ENCODE peak calls at places on chromosomes 13 and 19, in five cellular contexts. X is brain microvascular endothelial cell, O is SK-N-SH, F is colonic mucosa, S is AG04450. L is an unnamed sample. For H3K27me3, the result is how much of the 10 kb centered on the place peaks cover.

GRCh38 chr13:41061914-41062837 is 867 bp downstream of the WBP4 start:
- DNase-seq in S (no peak), F (no peak), X (peak), O (no peak), L (no peak)

GRCh38 chr13:100837611-100838010 is 163.0 kb upstream of the TMTC4 start:
- DNase-seq in O (no peak), F (no peak), X (no peak), S (no peak), L (no peak)

GRCh38 chr13:111314852-111315251 is 5.6 kb upstream of the TEX29 start:
- DNase-seq in F (no peak), S (no peak), X (no peak), O (no peak), L (no peak)

GRCh38 chr19:41928221-41928683 is at the start of gene ERFL:
- DNase-seq in O (peak), X (no peak), S (no peak), F (peak), L (peak)

GRCh38 chr13:95496485-95496884 is 56.0 kb upstream of the CLDN10 start:
- DNase-seq in O (no peak), X (no peak), F (no peak), S (no peak), L (no peak)

GRCh38 chr19:47020132-47020805 is 632 bp downstream of the NPAS1 start:
- DNase-seq in F (no peak), O (peak), S (no peak), X (no peak), L (peak)

GRCh38 chr19:7605490-7606222 is 10.0 kb downstream of the CAMSAP3 start:
- DNase-seq in O (peak), F (peak), S (no peak), X (no peak), L (peak)

GRCh38 chr13:99354371-99354951 is 47.3 kb upstream of the GPR183 start:
- DNase-seq in O (no peak), F (no peak), S (no peak), X (no peak), L (no peak)

GRCh38 chr19:1567116-1567847 is 843 bp downstream of the MEX3D start:
- DNase-seq in O (peak), X (peak), S (no peak), F (peak), L (peak)

GRCh38 chr13:19674898-19675297 is 41.4 kb downstream of the MPHOSPH8 start:
- DNase-seq in O (no peak), X (no peak), S (no peak), F (no peak), L (no peak)

GRCh38 chr19:35901854-35902661 is at the start of gene HCST:
- DNase-seq in X (no peak), S (no peak), F (no peak), O (no peak), L (no peak)

GRCh38 chr19:37988758-37989635 is 82.0 kb downstream of the SIPA1L3 start:
- DNase-seq in X (peak), F (no peak), S (no peak), O (no peak), L (peak)

GRCh38 chr19:3821857-3822364 is 35.7 kb upstream of the MATK start:
- DNase-seq in S (no peak), O (peak), X (peak), F (peak), L (peak)

GRCh38 chr13:32175307-32175706 is 139.9 kb downstream of the ZAR1L start:
- DNase-seq in F (no peak), S (no peak), O (no peak), X (no peak), L (no peak)

DNA sequence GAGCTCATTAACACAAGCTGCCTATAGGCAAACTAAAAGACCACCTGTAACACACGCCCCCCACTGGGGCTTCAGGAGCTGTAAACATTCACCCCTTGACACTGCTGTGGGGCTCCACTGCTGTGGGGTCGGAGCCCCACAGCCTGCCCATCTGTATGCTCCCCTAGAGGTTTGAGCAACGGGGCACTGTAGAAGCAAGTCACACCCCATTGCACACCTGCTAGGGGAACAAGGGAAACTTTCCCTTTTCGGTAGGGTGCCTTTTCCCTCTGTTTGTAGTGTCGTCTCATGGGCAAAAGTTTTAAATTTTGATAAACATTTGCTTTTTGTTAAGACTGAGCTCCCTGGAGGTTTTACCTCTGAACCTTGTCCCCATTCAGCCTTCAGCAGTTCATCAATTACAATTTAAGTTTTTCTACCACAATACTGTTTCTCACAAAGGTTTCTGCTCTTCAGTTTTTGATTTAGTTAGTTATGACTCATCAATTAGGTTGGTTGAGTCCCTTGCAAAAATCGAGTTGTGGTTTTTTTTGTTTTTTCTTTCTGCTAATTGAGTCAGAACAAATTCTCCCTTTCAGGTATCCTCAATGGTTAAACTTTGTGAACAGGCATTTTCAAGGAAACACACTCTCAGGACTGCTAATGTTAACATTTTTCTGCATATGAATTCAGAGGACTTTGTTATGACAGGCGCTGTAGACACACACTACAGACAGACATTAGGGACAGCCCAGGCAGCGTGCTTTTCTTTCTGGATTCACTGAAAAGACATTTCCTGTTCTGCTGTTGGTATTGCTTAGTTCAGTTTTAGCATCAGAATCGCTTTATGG is 35.1 kb downstream of the ZNF433 start:
- DNase-seq in F (no peak), O (no peak), S (no peak), X (peak), L (no peak)
- H3K4me3 ChIP-seq in F (no peak), O (no peak), S (no peak), X (no peak), L (no peak)

GRCh38 chr19:54279441-54279962 is 1.4 kb downstream of the LILRB2 start:
- DNase-seq in O (no peak), S (no peak), X (no peak), F (no peak), L (no peak)

GRCh38 chr19:54282706-54283105 is 1.8 kb upstream of the LILRB2 start:
- DNase-seq in S (no peak), F (no peak), X (no peak), O (no peak), L (no peak)

GRCh38 chr19:54275951-54276350 is 5.0 kb downstream of the LILRB2 start:
- DNase-seq in O (no peak), S (no peak), X (no peak), F (no peak), L (no peak)

GRCh38 chr19:54281008-54281728 is at the start of gene LILRB2:
- DNase-seq in F (no peak), X (no peak), O (no peak), S (no peak), L (no peak)
- H3K27me3 ChIP-seq in F (under half), X (under half), O (half or more), S (under half), L (under half)

GRCh38 chr13:50715402-50716146 is 127.9 kb downstream of the DLEU7 start:
- DNase-seq in X (no peak), S (no peak), F (peak), O (no peak), L (no peak)

GRCh38 chr13:50714886-50715285 is 128.6 kb downstream of the DLEU7 start:
- DNase-seq in S (no peak), O (no peak), F (no peak), X (no peak), L (no peak)

GRCh38 chr13:50712469-50712868 is 131.0 kb downstream of the DLEU7 start:
- DNase-seq in F (no peak), S (no peak), O (no peak), X (no peak), L (no peak)

GRCh38 chr13:50712882-50713281 is 130.6 kb downstream of the DLEU7 start:
- DNase-seq in X (no peak), O (no peak), S (no peak), F (no peak), L (no peak)

DNA sequence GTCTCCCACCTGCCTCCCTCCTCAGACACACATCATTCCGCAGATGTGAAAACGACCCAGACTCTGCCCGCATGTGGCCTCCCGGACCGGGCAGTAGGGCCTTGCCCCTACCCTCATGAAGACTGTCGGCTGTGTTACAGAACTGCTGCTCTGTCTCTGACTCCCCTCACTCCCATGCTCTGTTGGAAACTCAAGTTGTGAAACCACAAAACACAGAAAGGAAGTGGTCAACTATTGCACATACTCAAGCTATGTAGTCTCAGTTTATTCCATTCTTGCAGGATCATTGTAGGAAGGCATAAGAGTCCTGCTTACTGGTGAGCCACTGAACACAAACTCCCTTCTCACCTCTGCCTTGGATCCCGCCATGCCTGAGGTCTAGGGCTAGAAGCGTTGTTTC is 129.6 kb downstream of the DLEU7 start:
- DNase-seq in X (peak), F (peak), S (peak), O (no peak), L (no peak)
- H3K4me3 ChIP-seq in X (no peak), F (no peak), S (no peak), O (no peak), L (no peak)

DNA sequence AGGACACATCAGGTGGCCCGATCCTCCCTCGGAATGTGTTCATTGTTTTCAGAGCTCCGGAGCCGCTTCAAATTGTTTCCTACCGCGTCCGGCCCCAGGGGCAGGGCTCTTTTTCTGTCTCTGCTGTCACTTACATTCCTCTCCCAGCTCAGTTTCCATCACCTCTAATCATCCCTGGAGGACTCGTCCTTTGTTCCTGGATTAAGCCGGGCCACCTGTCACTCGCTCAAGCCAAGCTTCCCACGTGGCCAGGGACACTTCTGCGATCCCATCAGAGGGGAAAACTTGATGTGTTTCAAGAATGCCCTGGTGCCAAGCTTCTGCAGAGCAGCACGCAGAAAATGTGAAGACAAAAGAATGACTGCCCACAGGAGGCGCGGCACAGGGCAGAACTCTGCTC is 13.5 kb downstream of the IL17D start:
- DNase-seq in X (no peak), S (no peak), O (no peak), F (no peak), L (peak)
- H3K27me3 ChIP-seq in X (under half), S (under half), O (under half), F (under half), L (under half)

GRCh38 chr19:519449-519865 is 12.1 kb upstream of the CDC34 start:
- DNase-seq in S (no peak), O (no peak), X (no peak), F (no peak), L (peak)

GRCh38 chr19:525857-526419 is 5.6 kb upstream of the CDC34 start:
- DNase-seq in S (no peak), X (no peak), F (no peak), O (no peak), L (no peak)

GRCh38 chr19:525029-525428 is 6.5 kb upstream of the CDC34 start:
- DNase-seq in S (no peak), X (no peak), F (no peak), O (no peak), L (no peak)

GRCh38 chr19:522726-523125 is 8.8 kb upstream of the CDC34 start:
- DNase-seq in F (no peak), S (no peak), O (no peak), X (no peak), L (no peak)

DNA sequence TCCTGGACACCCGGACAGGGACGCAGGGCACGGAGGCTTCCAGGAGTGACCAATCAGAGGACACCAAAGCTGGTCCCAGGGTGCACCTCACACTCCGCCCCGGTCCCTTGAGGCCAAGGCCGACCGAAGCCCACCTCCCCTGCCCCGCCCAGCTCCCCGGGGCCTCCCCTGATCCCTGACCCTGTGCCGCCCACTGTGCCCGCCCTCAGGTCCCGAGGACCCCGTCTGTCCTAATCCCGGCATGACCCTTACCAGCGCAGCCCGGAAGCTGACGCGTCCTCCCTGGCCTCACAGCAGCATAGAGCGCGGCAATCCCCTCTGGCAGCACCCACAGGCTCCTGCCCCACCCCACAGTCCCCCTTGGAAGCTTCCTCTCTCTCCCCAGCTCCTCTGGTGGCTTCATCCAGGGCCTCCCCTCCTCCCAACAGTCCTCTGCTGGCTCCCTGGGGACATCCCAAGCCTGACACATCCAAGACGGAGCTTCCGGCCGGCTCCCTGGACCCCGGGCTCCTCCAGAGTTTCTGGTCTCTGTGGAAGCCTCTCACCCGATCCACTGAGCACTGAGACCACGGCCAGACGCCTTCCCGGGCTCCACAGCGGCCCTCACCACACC is 7.4 kb upstream of the CDC34 start:
- DNase-seq in X (peak), F (no peak), O (peak), S (no peak), L (no peak)
- H3K4me3 ChIP-seq in X (no peak), F (no peak), O (no peak), S (no peak), L (no peak)

GRCh38 chr19:49210108-49210900 is 52.7 kb downstream of the TRPM4 start:
- DNase-seq in F (peak), X (no peak), O (peak), S (no peak), L (peak)

GRCh38 chr19:49200238-49200862 is 42.8 kb downstream of the TRPM4 start:
- DNase-seq in O (peak), F (peak), X (no peak), S (no peak), L (peak)

GRCh38 chr19:49210901-49211451 is 53.4 kb downstream of the TRPM4 start:
- DNase-seq in X (no peak), F (no peak), O (no peak), S (no peak), L (peak)

GRCh38 chr19:49201042-49201441 is 43.5 kb downstream of the TRPM4 start:
- DNase-seq in X (no peak), O (no peak), S (no peak), F (peak), L (no peak)

GRCh38 chr19:49205114-49205513 is 47.5 kb downstream of the TRPM4 start:
- DNase-seq in S (no peak), X (no peak), F (no peak), O (no peak), L (no peak)
- H3K27me3 ChIP-seq in S (under half), X (under half), F (under half), O (under half), L (under half)

DNA sequence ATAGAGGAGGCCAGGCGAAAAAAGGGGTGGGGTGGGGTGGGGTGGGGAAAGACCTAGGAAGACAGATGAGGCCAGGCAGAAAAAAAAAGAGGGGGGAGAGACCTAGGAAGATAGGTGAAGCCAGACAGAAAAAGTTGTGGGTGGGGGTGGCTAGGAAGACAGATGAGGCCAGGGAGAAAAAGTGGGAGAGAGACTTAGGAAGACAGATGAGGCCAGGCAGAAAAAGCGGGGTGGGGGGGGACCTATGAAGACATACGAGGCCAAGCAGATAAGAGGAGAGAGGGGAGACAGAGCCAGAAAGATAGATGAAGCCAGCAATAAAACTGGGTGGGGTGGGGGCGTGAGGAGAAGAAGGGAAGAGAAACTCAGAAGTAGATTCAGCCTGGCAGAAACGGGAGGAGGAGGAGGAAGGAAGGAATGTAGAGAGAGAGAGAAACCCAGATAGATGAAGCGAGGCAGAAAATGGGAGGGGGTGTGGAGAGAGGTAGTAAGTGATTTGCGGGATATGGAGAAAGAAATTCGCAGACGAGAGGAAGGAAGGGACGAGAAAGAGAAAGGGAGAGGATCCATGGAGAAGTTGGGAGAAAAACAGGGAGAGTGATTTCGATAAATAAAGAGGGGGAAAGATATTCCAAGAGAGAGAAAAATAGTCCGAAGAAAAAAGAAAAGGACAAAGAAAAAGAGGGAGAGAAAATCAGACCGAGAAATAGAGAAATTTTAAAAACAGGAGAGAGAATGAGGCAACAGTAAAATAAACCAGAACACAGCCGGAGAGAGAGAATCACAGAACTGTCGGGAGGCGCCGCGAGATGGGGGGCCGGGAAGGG is 12.2 kb upstream of the CACNG6 start:
- DNase-seq in S (no peak), F (no peak), X (no peak), O (no peak), L (peak)
- H3K4me3 ChIP-seq in S (peak), F (no peak), X (peak), O (peak), L (peak)

DNA sequence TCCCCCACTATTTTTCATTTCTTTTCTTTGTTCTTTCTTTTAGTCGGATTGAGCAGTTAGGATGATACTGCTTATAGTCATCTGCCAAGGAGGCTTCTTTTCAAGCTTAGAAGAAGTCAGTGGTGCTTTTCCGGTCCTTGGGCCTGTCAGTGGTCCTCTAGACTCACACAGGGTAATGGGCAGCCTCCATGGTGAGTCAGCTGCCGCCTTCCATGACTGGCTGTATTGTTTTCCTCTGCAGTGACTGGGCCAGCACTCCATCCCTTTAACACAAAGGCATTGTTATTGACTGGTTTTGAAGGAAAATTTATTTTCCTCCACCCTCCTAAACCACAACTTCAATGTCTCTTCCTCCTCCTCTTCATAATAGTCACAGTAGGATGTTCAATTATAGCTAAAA is 47.1 kb upstream of the CNMD start:
- DNase-seq in O (no peak), X (no peak), F (no peak), S (no peak), L (no peak)
- H3K27me3 ChIP-seq in O (under half), X (under half), F (under half), S (under half), L (under half)